ENCODE peak calls at places on chromosomes 16 and 17, in five cellular contexts. I, U, E, H and F are unnamed samples.

GRCh38 chr16:73771676-73772075 is 524.9 kb upstream of the PSMD7 start:
- DNase-seq in I (no peak), U (no peak), E (no peak), H (no peak), F (no peak)

GRCh38 chr17:41602524-41602923 is 10.0 kb downstream of the KRT16 start:
- DNase-seq in I (no peak), U (no peak), E (no peak), H (no peak), F (no peak)

GRCh38 chr17:17067277-17067676 is 25.0 kb downstream of the MPRIP start:
- DNase-seq in I (no peak), U (no peak), E (no peak), H (no peak), F (no peak)

GRCh38 chr17:5049314-5049819 is 14.1 kb upstream of the SLC52A1 start:
- DNase-seq in I (no peak), U (no peak), E (no peak), H (no peak), F (no peak)

GRCh38 chr17:55158439-55158838 is 106.3 kb upstream of the HLF start:
- DNase-seq in I (no peak), U (no peak), E (no peak), H (no peak), F (no peak)

GRCh38 chr17:43627657-43628650 is 33.8 kb downstream of the MEOX1 start:
- DNase-seq in I (no peak), U (no peak), E (no peak), H (no peak), F (no peak)

GRCh38 chr17:37743612-37743874 is 1.3 kb downstream of the HNF1B start:
- DNase-seq in I (no peak), U (no peak), E (peak), H (no peak), F (peak)

GRCh38 chr17:19330271-19330670 is 32.3 kb downstream of the B9D1 start:
- DNase-seq in I (no peak), U (no peak), E (peak), H (no peak), F (no peak)

GRCh38 chr17:77343031-77343866 is 202.5 kb downstream of the SEC14L1 start:
- DNase-seq in I (no peak), U (no peak), E (no peak), H (no peak), F (no peak)

GRCh38 chr17:13635951-13636350 is 34.2 kb upstream of the HS3ST3A1 start:
- DNase-seq in I (no peak), U (no peak), E (no peak), H (no peak), F (no peak)

GRCh38 chr17:46785696-46786095 is 32.8 kb downstream of the WNT3 start:
- DNase-seq in I (no peak), U (no peak), E (no peak), H (no peak), F (no peak)

GRCh38 chr17:19812407-19812806 is 55.3 kb downstream of the ULK2 start:
- DNase-seq in I (no peak), U (no peak), E (no peak), H (peak), F (no peak)

GRCh38 chr17:20852541-20853370 is 190.1 kb downstream of the USP22 start:
- DNase-seq in I (no peak), U (peak), E (peak), H (no peak), F (peak)

GRCh38 chr17:38324732-38325131 is 19.0 kb downstream of the GPR179 start:
- DNase-seq in I (no peak), U (no peak), E (no peak), H (no peak), F (no peak)

GRCh38 chr16:4805231-4805630 is 2.8 kb upstream of the ROGDI start:
- DNase-seq in I (no peak), U (no peak), E (no peak), H (no peak), F (no peak)
- TF ChIP-seq CTCF in I (no peak), U (no peak), E (no peak), H (no peak), F (no peak)

DNA sequence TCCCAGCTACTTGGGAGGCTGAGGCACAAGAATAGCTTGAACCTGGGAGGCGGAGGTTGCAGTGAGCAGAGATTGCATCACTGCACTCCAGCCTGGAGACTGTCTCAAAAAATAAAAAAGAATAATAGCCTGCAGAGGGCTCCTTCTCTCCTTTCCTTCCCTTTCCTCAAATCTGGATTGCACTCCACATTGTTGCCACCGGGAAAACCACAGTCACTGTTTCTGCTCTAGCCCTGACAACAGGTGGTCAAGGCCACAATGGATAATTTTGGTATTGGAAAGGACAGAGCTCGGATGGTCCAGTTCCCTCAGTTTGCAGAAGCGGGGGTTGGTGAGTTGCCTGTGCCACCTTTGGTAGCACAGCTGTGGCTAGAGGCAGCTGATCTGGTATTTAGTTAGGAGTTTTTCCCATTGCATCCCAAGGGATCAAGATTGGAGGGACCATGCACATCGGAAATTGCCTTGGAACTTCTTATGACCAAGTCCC is 44.7 kb upstream of the PRSS54 start:
- DNase-seq in I (no peak), U (no peak), E (no peak), H (no peak), F (peak)
- TF ChIP-seq CTCF in I (no peak), U (no peak), E (no peak), H (peak), F (no peak)

GRCh38 chr17:11296994-11297393 is 56.0 kb downstream of the SHISA6 start:
- DNase-seq in I (no peak), U (no peak), E (no peak), H (no peak), F (no peak)
- TF ChIP-seq CTCF in I (no peak), U (no peak), E (peak), H (peak), F (no peak)

DNA sequence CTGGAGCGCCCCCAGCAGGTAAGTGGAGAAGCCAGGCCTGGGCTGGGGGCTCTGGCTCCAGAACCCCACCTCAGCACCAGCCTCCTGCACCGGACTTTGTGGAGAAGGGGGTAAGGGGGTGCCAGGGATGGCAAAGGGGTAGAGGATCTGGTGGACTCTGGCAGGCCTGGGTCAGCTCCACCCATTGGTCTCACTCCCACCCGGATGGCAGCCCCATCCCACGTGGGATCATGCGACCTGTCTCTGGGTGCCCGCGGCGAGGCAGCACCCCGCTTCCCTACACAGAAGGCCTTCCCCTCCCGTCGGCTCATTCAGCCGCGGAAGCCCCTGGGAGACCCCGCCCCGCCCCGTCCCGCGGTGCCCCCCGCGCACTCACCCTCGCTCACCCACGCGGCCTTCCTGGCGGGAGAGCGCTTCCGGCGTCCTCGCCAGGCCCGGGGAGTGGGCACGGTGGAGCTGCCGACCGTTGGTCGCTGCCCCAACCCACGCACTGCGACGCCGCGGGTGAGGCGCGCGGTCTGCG is 498 bp upstream of the PLEKHG4 start:
- DNase-seq in I (no peak), U (no peak), E (no peak), H (no peak), F (peak)
- TF ChIP-seq CTCF in I (no peak), U (no peak), E (no peak), H (peak), F (no peak)

DNA sequence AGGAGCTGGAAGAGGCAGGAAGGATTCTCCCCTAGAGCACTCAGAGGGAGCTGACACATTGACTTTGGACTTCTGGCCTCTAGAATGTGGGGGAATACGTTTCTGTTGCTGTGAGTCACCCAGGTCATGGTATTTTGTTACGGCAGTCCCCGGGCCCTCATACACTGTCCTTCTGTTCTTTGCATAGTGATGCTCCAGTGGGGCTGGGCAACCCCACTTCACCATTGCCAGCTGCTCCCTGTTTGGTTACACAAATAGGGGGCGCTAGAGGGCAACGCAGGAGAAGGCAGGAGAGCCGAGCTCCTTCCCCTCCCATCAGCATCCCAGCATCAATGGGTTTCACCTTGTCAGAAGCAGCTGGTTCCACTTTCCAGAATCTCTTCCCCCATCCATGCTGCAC is 257.7 kb upstream of the FOXF1 start:
- DNase-seq in I (no peak), U (no peak), E (peak), H (no peak), F (peak)
- TF ChIP-seq CTCF in I (no peak), U (no peak), E (peak), H (peak), F (peak)

GRCh38 chr17:59786536-59787319 is 79.3 kb downstream of the VMP1 start:
- DNase-seq in I (no peak), U (peak), E (no peak), H (peak), F (peak)
- TF ChIP-seq CTCF in I (no peak), U (no peak), E (no peak), H (no peak), F (no peak)

GRCh38 chr16:1283296-1283695 is 26.1 kb upstream of the UBE2I start:
- DNase-seq in I (no peak), U (no peak), E (peak), H (no peak), F (no peak)

GRCh38 chr16:1287982-1288670 is 21.3 kb upstream of the UBE2I start:
- DNase-seq in I (no peak), U (no peak), E (no peak), H (no peak), F (no peak)

GRCh38 chr16:1283996-1284592 is 25.3 kb upstream of the UBE2I start:
- DNase-seq in I (no peak), U (no peak), E (no peak), H (no peak), F (no peak)

GRCh38 chr16:1286492-1287094 is 22.8 kb upstream of the UBE2I start:
- DNase-seq in I (no peak), U (no peak), E (no peak), H (no peak), F (no peak)

DNA sequence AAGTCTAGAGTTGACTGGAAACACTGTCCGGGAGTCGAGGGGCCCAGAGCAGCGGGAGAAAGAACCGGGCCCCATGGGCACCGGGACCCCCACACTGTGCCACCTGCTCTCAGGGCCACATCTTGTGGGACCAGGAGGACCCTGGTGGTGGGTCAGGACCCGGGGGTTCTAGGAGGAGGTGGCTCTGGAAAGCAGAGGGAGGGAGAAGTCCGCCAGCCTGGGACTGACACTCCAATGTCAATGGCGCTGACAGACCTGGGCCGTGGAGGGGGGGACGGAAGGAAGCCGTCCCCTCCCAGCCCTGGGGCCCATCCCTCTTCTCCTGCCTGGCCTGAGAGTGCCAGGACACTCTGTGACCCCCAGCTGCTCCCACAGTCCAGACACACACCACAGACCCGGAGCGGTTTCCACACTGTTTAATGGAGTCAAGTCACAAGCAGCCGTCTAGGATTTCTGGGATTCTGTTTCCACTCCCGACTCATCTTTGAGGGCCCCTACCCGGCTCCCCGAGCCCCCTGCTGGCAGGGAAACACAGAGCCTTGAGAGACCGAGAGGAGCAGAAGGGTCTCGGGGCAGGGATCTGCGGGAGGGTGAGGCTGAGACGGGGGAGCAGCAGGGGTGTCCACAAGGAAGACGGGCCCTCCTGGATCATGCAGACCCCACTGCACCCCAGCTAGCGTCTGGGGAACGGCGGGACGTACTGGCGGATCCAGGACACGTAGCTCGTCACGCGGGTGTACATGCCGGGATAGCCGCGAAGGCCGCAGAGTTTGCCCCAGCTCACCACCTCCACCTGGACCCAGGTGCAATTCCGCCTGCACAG is 23.6 kb upstream of the UBE2I start:
- DNase-seq in I (no peak), U (no peak), E (no peak), H (no peak), F (no peak)
- TF ChIP-seq CTCF in I (no peak), U (no peak), E (peak), H (peak), F (no peak)

GRCh38 chr16:20323591-20324117 is 3.7 kb downstream of the GP2 start:
- DNase-seq in I (no peak), U (no peak), E (no peak), H (no peak), F (no peak)
- TF ChIP-seq CTCF in I (no peak), U (no peak), E (no peak), H (no peak), F (no peak)